ENCODE peak calls at places on chromosomes 4 and X, in five cellular contexts. One of them, this sample, is unnamed.
A peak's percentile ranks its signal among the peaks of the same experiment; 100 is the strongest.

GRCh38 chrX:149275836-149276235 is 229.3 kb downstream of the IDS start:
- DNase-seq in cardiac fibroblast: peak; percentile 6
- DNase-seq in cardiac muscle cell: no peak
- DNase-seq in fibroblast of lung: peak; percentile 4
- DNase-seq in lower leg skin: no peak
- DNase-seq in this sample: no peak

GRCh38 chr4:41176357-41176756 is 38.0 kb downstream of the APBB2 start:
- DNase-seq in fibroblast of lung: peak; percentile 84
- DNase-seq in cardiac fibroblast: peak; percentile 78
- DNase-seq in lower leg skin: no peak
- DNase-seq in cardiac muscle cell: peak; percentile 70
- DNase-seq in this sample: no peak

GRCh38 chrX:110041980-110042379 is 39.1 kb downstream of the TMEM164 start:
- DNase-seq in cardiac fibroblast: no peak
- DNase-seq in fibroblast of lung: no peak
- DNase-seq in cardiac muscle cell: no peak
- DNase-seq in lower leg skin: no peak
- DNase-seq in this sample: no peak

GRCh38 chr4:41400296-41400695 is 137.7 kb upstream of the LIMCH1 start:
- DNase-seq in fibroblast of lung: peak; percentile 48
- DNase-seq in lower leg skin: no peak
- DNase-seq in cardiac fibroblast: peak; percentile 10
- DNase-seq in cardiac muscle cell: no peak
- DNase-seq in this sample: no peak

GRCh38 chr4:83890231-83890630 is 354.3 kb downstream of the GPAT3 start:
- DNase-seq in cardiac muscle cell: no peak
- DNase-seq in fibroblast of lung: peak; percentile 82
- DNase-seq in cardiac fibroblast: no peak
- DNase-seq in lower leg skin: no peak
- DNase-seq in this sample: no peak

GRCh38 chr4:127783026-127783769 is 1.1 kb downstream of the HSPA4L start:
- DNase-seq in cardiac fibroblast: peak; percentile 67
- DNase-seq in cardiac muscle cell: peak; percentile 74
- DNase-seq in fibroblast of lung: peak; percentile 86
- DNase-seq in lower leg skin: peak; percentile 74
- DNase-seq in this sample: peak; percentile 72

GRCh38 chr4:77286906-77287305 is 129.9 kb downstream of the CCNG2 start:
- DNase-seq in cardiac muscle cell: no peak
- DNase-seq in lower leg skin: no peak
- DNase-seq in cardiac fibroblast: no peak
- DNase-seq in fibroblast of lung: no peak
- DNase-seq in this sample: no peak

GRCh38 chrX:57902633-57903032 is 7.6 kb downstream of the ZXDA start:
- DNase-seq in lower leg skin: no peak
- DNase-seq in cardiac fibroblast: no peak
- DNase-seq in cardiac muscle cell: no peak
- DNase-seq in fibroblast of lung: no peak
- DNase-seq in this sample: no peak

GRCh38 chrX:130896816-130897508 is 6.0 kb downstream of the ENOX2 start:
- DNase-seq in cardiac fibroblast: peak; percentile 47
- DNase-seq in lower leg skin: no peak
- DNase-seq in fibroblast of lung: peak; percentile 53
- DNase-seq in cardiac muscle cell: peak; percentile 72
- DNase-seq in this sample: no peak

GRCh38 chr4:124322234-124322831 is 390.2 kb downstream of the ANKRD50 start:
- DNase-seq in cardiac fibroblast: peak; percentile 73
- DNase-seq in fibroblast of lung: peak; percentile 35
- DNase-seq in cardiac muscle cell: peak; percentile 77
- DNase-seq in lower leg skin: no peak
- DNase-seq in this sample: peak; percentile 3

GRCh38 chrX:151792505-151792904 is 58.0 kb downstream of the CNGA2 start:
- DNase-seq in cardiac fibroblast: no peak
- DNase-seq in cardiac muscle cell: no peak
- DNase-seq in lower leg skin: no peak
- DNase-seq in fibroblast of lung: no peak
- DNase-seq in this sample: no peak

GRCh38 chrX:9847071-9847470 is 60.8 kb downstream of the SHROOM2 start:
- DNase-seq in cardiac muscle cell: peak; percentile 55
- DNase-seq in lower leg skin: no peak
- DNase-seq in cardiac fibroblast: no peak
- DNase-seq in fibroblast of lung: peak; percentile 80
- DNase-seq in this sample: peak; percentile 65

GRCh38 chr4:55297346-55297745 is 48.7 kb upstream of the SRD5A3 start:
- DNase-seq in fibroblast of lung: peak; percentile 20
- DNase-seq in lower leg skin: no peak
- DNase-seq in cardiac fibroblast: no peak
- DNase-seq in cardiac muscle cell: no peak
- DNase-seq in this sample: peak; percentile 1

GRCh38 chr4:180757927-180758326 is 1485.3 kb upstream of the TENM3 start:
- DNase-seq in fibroblast of lung: no peak
- DNase-seq in cardiac muscle cell: no peak
- DNase-seq in cardiac fibroblast: no peak
- DNase-seq in lower leg skin: no peak
- DNase-seq in this sample: no peak

GRCh38 chrX:115023811-115024210 is 6.4 kb upstream of the IL13RA2 start:
- DNase-seq in lower leg skin: no peak
- DNase-seq in fibroblast of lung: no peak
- DNase-seq in cardiac fibroblast: no peak
- DNase-seq in cardiac muscle cell: no peak
- DNase-seq in this sample: no peak

GRCh38 chr4:16573181-16573580 is 325.3 kb downstream of the LDB2 start:
- DNase-seq in fibroblast of lung: peak; percentile 78
- DNase-seq in lower leg skin: no peak
- DNase-seq in cardiac muscle cell: peak; percentile 33
- DNase-seq in cardiac fibroblast: peak; percentile 34
- DNase-seq in this sample: no peak

GRCh38 chrX:57929373-57929772 is 19.1 kb upstream of the ZXDA start:
- DNase-seq in fibroblast of lung: peak; percentile 6
- DNase-seq in lower leg skin: no peak
- DNase-seq in cardiac muscle cell: peak; percentile 49
- DNase-seq in cardiac fibroblast: peak; percentile 48
- DNase-seq in this sample: no peak

GRCh38 chr4:14837860-14838259 is 164.4 kb upstream of the CPEB2 start:
- DNase-seq in cardiac fibroblast: no peak
- DNase-seq in lower leg skin: no peak
- DNase-seq in fibroblast of lung: no peak
- DNase-seq in cardiac muscle cell: no peak
- DNase-seq in this sample: no peak

GRCh38 chrX:49266536-49267445 is 2.3 kb upstream of the FOXP3 start:
- DNase-seq in cardiac fibroblast: no peak
- DNase-seq in lower leg skin: no peak
- DNase-seq in cardiac muscle cell: no peak
- DNase-seq in fibroblast of lung: no peak
- DNase-seq in this sample: no peak

GRCh38 chrX:26783512-26784225 is 567.7 kb downstream of the MAGEB5 start:
- DNase-seq in fibroblast of lung: peak; percentile 2
- DNase-seq in cardiac fibroblast: peak; percentile 42
- DNase-seq in lower leg skin: no peak
- DNase-seq in cardiac muscle cell: peak; percentile 6
- DNase-seq in this sample: peak; percentile 31
- TF ChIP-seq CTCF in fibroblast of lung: peak; percentile 63
- TF ChIP-seq CTCF in cardiac fibroblast: peak; percentile 39
- TF ChIP-seq CTCF in lower leg skin: no peak
- TF ChIP-seq CTCF in cardiac muscle cell: peak; percentile 24
- TF ChIP-seq CTCF in this sample: peak; percentile 47

GRCh38 chr4:10364194-10364593 is 93.0 kb downstream of the ZNF518B start:
- DNase-seq in fibroblast of lung: no peak
- DNase-seq in lower leg skin: no peak
- DNase-seq in cardiac muscle cell: no peak
- DNase-seq in cardiac fibroblast: no peak
- DNase-seq in this sample: no peak

GRCh38 chr4:10371869-10372471 is 85.3 kb downstream of the ZNF518B start:
- DNase-seq in lower leg skin: no peak
- DNase-seq in fibroblast of lung: no peak
- DNase-seq in cardiac fibroblast: peak; percentile 29
- DNase-seq in cardiac muscle cell: peak; percentile 79
- DNase-seq in this sample: peak; percentile 31

GRCh38 chr4:10371121-10371520 is 86.1 kb downstream of the ZNF518B start:
- DNase-seq in cardiac muscle cell: no peak
- DNase-seq in cardiac fibroblast: no peak
- DNase-seq in fibroblast of lung: no peak
- DNase-seq in lower leg skin: no peak
- DNase-seq in this sample: no peak

GRCh38 chr4:10366628-10367027 is 90.6 kb downstream of the ZNF518B start:
- DNase-seq in cardiac fibroblast: no peak
- DNase-seq in cardiac muscle cell: no peak
- DNase-seq in lower leg skin: no peak
- DNase-seq in fibroblast of lung: no peak
- DNase-seq in this sample: no peak

GRCh38 chr4:10369517-10369916 is 87.7 kb downstream of the ZNF518B start:
- DNase-seq in cardiac muscle cell: no peak
- DNase-seq in lower leg skin: no peak
- DNase-seq in cardiac fibroblast: no peak
- DNase-seq in fibroblast of lung: no peak
- DNase-seq in this sample: no peak
- H3K4me3 ChIP-seq in cardiac muscle cell: no peak overlapping the region
- H3K4me3 ChIP-seq in lower leg skin: no peak overlapping the region
- H3K4me3 ChIP-seq in cardiac fibroblast: no peak overlapping the region
- H3K4me3 ChIP-seq in fibroblast of lung: no peak overlapping the region
- H3K4me3 ChIP-seq in this sample: no peak overlapping the region

DNA sequence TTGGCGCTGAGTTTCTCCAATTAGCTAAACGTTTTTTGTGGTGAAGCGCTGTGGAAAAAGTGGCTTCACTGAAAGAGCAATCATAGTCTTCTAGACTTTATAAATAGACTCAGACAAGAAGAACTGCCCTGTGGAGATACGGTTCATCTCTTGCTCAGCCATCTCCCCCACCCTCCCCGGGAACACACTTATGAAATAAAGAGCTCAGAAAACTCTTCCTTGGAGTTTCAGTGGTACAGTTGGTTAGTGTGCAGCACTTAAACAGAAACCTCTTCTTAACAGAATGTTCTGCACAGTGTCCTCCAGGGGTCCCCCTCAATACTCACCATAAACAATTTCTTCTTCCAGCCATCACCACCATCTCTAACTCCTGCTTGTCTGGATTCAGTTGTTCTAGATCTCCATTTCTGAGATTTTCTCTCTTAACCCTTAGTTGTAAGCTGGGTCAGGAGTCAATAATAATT is 313.0 kb downstream of the ARHGAP10 start:
- DNase-seq in cardiac fibroblast: peak; percentile 23
- DNase-seq in cardiac muscle cell: peak; percentile 25
- DNase-seq in lower leg skin: no peak
- DNase-seq in fibroblast of lung: no peak
- DNase-seq in this sample: no peak
- TF ChIP-seq CTCF in cardiac fibroblast: peak; percentile 9
- TF ChIP-seq CTCF in cardiac muscle cell: no peak
- TF ChIP-seq CTCF in lower leg skin: no peak
- TF ChIP-seq CTCF in fibroblast of lung: peak; percentile 7
- TF ChIP-seq CTCF in this sample: no peak

DNA sequence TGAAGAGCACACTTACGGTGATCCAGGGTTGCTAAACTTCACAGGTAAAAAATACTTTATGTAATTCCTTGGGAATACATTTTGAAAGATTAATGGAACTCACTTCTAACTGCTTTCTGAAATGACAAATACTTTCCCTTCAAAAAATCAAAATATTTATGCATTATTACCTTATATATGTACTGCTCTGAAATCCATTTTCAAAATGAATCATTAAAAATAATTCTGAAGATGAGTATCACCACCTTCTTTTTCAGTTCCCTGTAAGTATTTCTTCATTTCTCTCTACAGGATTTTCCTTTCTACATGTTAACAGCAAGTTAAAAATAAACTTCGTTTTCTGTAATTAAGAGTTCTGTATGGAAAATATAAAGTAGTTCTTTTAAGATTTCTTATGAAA is 428.6 kb downstream of the TMA16 start:
- DNase-seq in lower leg skin: no peak
- DNase-seq in cardiac fibroblast: no peak
- DNase-seq in cardiac muscle cell: no peak
- DNase-seq in fibroblast of lung: no peak
- DNase-seq in this sample: no peak
- H3K4me3 ChIP-seq in lower leg skin: no peak overlapping the region
- H3K4me3 ChIP-seq in cardiac fibroblast: no peak overlapping the region
- H3K4me3 ChIP-seq in cardiac muscle cell: no peak overlapping the region
- H3K4me3 ChIP-seq in fibroblast of lung: no peak overlapping the region
- H3K4me3 ChIP-seq in this sample: no peak overlapping the region